ENCODE peak calls at places on chromosomes 2 and 18, in nine cellular contexts. One of them, this sample, is unnamed.

GRCh38 chr2:71554028-71554705 is 100.8 kb downstream of the DYSF start:
- DNase-seq in A549: no peak
- DNase-seq in fibroblast of the aortic adventitia: no peak
- DNase-seq in ELF-1: no peak
- DNase-seq in glomerular endothelial cell: no peak
- DNase-seq in head of caudate nucleus: no peak
- DNase-seq in NCI-H1417 treated with DMSO at 0.1 percent for 48 hours: no peak
- DNase-seq in activated CD4-positive, alpha-beta memory T cell treated with anti-CD3 and anti-CD28 coated beads for 36 hours: no peak
- DNase-seq in Peyer's patch: no peak
- DNase-seq in this sample: no peak

GRCh38 chr2:157692768-157693167 is 64.1 kb upstream of the ACVR1C start:
- DNase-seq in fibroblast of the aortic adventitia: peak; percentile 59
- DNase-seq in glomerular endothelial cell: no peak
- DNase-seq in head of caudate nucleus: no peak
- DNase-seq in Peyer's patch: no peak
- DNase-seq in activated CD4-positive, alpha-beta memory T cell treated with anti-CD3 and anti-CD28 coated beads for 36 hours: no peak
- DNase-seq in NCI-H1417 treated with DMSO at 0.1 percent for 48 hours: no peak
- DNase-seq in A549: no peak
- DNase-seq in ELF-1: no peak
- DNase-seq in this sample: no peak

GRCh38 chr2:176575237-176575744 is 306.0 kb downstream of the MTX2 start:
- DNase-seq in head of caudate nucleus: no peak
- DNase-seq in glomerular endothelial cell: no peak
- DNase-seq in NCI-H1417 treated with DMSO at 0.1 percent for 48 hours: no peak
- DNase-seq in ELF-1: no peak
- DNase-seq in activated CD4-positive, alpha-beta memory T cell treated with anti-CD3 and anti-CD28 coated beads for 36 hours: no peak
- DNase-seq in A549: no peak
- DNase-seq in Peyer's patch: no peak
- DNase-seq in fibroblast of the aortic adventitia: no peak
- DNase-seq in this sample: no peak

GRCh38 chr2:176091329-176092258 is 927 bp upstream of the HOXD13 start:
- DNase-seq in glomerular endothelial cell: no peak
- DNase-seq in head of caudate nucleus: no peak
- DNase-seq in NCI-H1417 treated with DMSO at 0.1 percent for 48 hours: no peak
- DNase-seq in A549: no peak
- DNase-seq in ELF-1: peak; percentile 40
- DNase-seq in fibroblast of the aortic adventitia: no peak
- DNase-seq in activated CD4-positive, alpha-beta memory T cell treated with anti-CD3 and anti-CD28 coated beads for 36 hours: no peak
- DNase-seq in Peyer's patch: no peak
- DNase-seq in this sample: peak; percentile 54

GRCh38 chr2:51866361-51866760 is 834.4 kb upstream of the NRXN1 start:
- DNase-seq in activated CD4-positive, alpha-beta memory T cell treated with anti-CD3 and anti-CD28 coated beads for 36 hours: no peak
- DNase-seq in A549: no peak
- DNase-seq in head of caudate nucleus: no peak
- DNase-seq in Peyer's patch: no peak
- DNase-seq in glomerular endothelial cell: no peak
- DNase-seq in fibroblast of the aortic adventitia: no peak
- DNase-seq in NCI-H1417 treated with DMSO at 0.1 percent for 48 hours: no peak
- DNase-seq in ELF-1: no peak
- DNase-seq in this sample: no peak

GRCh38 chr2:236261452-236261851 is 2.8 kb downstream of the ASB18 start:
- DNase-seq in A549: no peak
- DNase-seq in activated CD4-positive, alpha-beta memory T cell treated with anti-CD3 and anti-CD28 coated beads for 36 hours: no peak
- DNase-seq in glomerular endothelial cell: no peak
- DNase-seq in ELF-1: no peak
- DNase-seq in Peyer's patch: no peak
- DNase-seq in fibroblast of the aortic adventitia: no peak
- DNase-seq in NCI-H1417 treated with DMSO at 0.1 percent for 48 hours: no peak
- DNase-seq in head of caudate nucleus: no peak
- DNase-seq in this sample: no peak

GRCh38 chr2:235658371-235659174 is 164.7 kb downstream of the AGAP1 start:
- DNase-seq in ELF-1: peak; percentile 89
- DNase-seq in fibroblast of the aortic adventitia: no peak
- DNase-seq in Peyer's patch: no peak
- DNase-seq in A549: no peak
- DNase-seq in NCI-H1417 treated with DMSO at 0.1 percent for 48 hours: no peak
- DNase-seq in activated CD4-positive, alpha-beta memory T cell treated with anti-CD3 and anti-CD28 coated beads for 36 hours: no peak
- DNase-seq in glomerular endothelial cell: no peak
- DNase-seq in head of caudate nucleus: no peak
- DNase-seq in this sample: peak; percentile 92

GRCh38 chr2:202133556-202134245 is 60.6 kb downstream of the KIAA2012 start:
- DNase-seq in A549: no peak
- DNase-seq in ELF-1: no peak
- DNase-seq in activated CD4-positive, alpha-beta memory T cell treated with anti-CD3 and anti-CD28 coated beads for 36 hours: no peak
- DNase-seq in head of caudate nucleus: no peak
- DNase-seq in glomerular endothelial cell: no peak
- DNase-seq in Peyer's patch: no peak
- DNase-seq in fibroblast of the aortic adventitia: no peak
- DNase-seq in NCI-H1417 treated with DMSO at 0.1 percent for 48 hours: no peak
- DNase-seq in this sample: no peak

GRCh38 chr18:14781671-14782070 is 33.7 kb downstream of the ANKRD30B start:
- DNase-seq in activated CD4-positive, alpha-beta memory T cell treated with anti-CD3 and anti-CD28 coated beads for 36 hours: no peak
- DNase-seq in NCI-H1417 treated with DMSO at 0.1 percent for 48 hours: no peak
- DNase-seq in glomerular endothelial cell: no peak
- DNase-seq in head of caudate nucleus: no peak
- DNase-seq in ELF-1: no peak
- DNase-seq in A549: no peak
- DNase-seq in fibroblast of the aortic adventitia: no peak
- DNase-seq in Peyer's patch: no peak
- DNase-seq in this sample: no peak

GRCh38 chr18:46416706-46417638 is 240.0 kb downstream of the LOXHD1 start:
- DNase-seq in fibroblast of the aortic adventitia: no peak
- DNase-seq in head of caudate nucleus: no peak
- DNase-seq in Peyer's patch: no peak
- DNase-seq in glomerular endothelial cell: no peak
- DNase-seq in activated CD4-positive, alpha-beta memory T cell treated with anti-CD3 and anti-CD28 coated beads for 36 hours: no peak
- DNase-seq in ELF-1: peak; percentile 72
- DNase-seq in A549: peak; percentile 40
- DNase-seq in NCI-H1417 treated with DMSO at 0.1 percent for 48 hours: no peak
- DNase-seq in this sample: no peak

GRCh38 chr2:223835701-223836532 is 1.5 kb downstream of the AP1S3 start:
- DNase-seq in Peyer's patch: peak; percentile 89
- DNase-seq in glomerular endothelial cell: no peak
- DNase-seq in ELF-1: peak; percentile 13
- DNase-seq in A549: no peak
- DNase-seq in NCI-H1417 treated with DMSO at 0.1 percent for 48 hours: no peak
- DNase-seq in fibroblast of the aortic adventitia: no peak
- DNase-seq in head of caudate nucleus: no peak
- DNase-seq in activated CD4-positive, alpha-beta memory T cell treated with anti-CD3 and anti-CD28 coated beads for 36 hours: no peak
- DNase-seq in this sample: no peak

GRCh38 chr18:79871481-79872091 is 73.8 kb downstream of the KCNG2 start:
- DNase-seq in activated CD4-positive, alpha-beta memory T cell treated with anti-CD3 and anti-CD28 coated beads for 36 hours: no peak
- DNase-seq in ELF-1: no peak
- DNase-seq in Peyer's patch: no peak
- DNase-seq in head of caudate nucleus: no peak
- DNase-seq in A549: no peak
- DNase-seq in fibroblast of the aortic adventitia: no peak
- DNase-seq in NCI-H1417 treated with DMSO at 0.1 percent for 48 hours: no peak
- DNase-seq in glomerular endothelial cell: no peak
- DNase-seq in this sample: peak; percentile 65

GRCh38 chr2:145352499-145352898 is 832.6 kb upstream of the ZEB2 start:
- DNase-seq in Peyer's patch: no peak
- DNase-seq in fibroblast of the aortic adventitia: no peak
- DNase-seq in ELF-1: no peak
- DNase-seq in NCI-H1417 treated with DMSO at 0.1 percent for 48 hours: peak; percentile 63
- DNase-seq in glomerular endothelial cell: no peak
- DNase-seq in activated CD4-positive, alpha-beta memory T cell treated with anti-CD3 and anti-CD28 coated beads for 36 hours: no peak
- DNase-seq in head of caudate nucleus: no peak
- DNase-seq in A549: no peak
- DNase-seq in this sample: no peak

GRCh38 chr2:96505231-96505889 is at the start of gene NEURL3:
- DNase-seq in head of caudate nucleus: no peak
- DNase-seq in ELF-1: no peak
- DNase-seq in NCI-H1417 treated with DMSO at 0.1 percent for 48 hours: no peak
- DNase-seq in Peyer's patch: peak; percentile 15
- DNase-seq in A549: peak; percentile 72
- DNase-seq in activated CD4-positive, alpha-beta memory T cell treated with anti-CD3 and anti-CD28 coated beads for 36 hours: peak; percentile 7
- DNase-seq in fibroblast of the aortic adventitia: peak; percentile 50
- DNase-seq in glomerular endothelial cell: no peak
- DNase-seq in this sample: no peak

GRCh38 chr18:44826418-44827259 is 146.0 kb downstream of the SETBP1 start:
- DNase-seq in glomerular endothelial cell: peak; percentile 5
- DNase-seq in A549: peak; percentile 66
- DNase-seq in ELF-1: peak; percentile 70
- DNase-seq in fibroblast of the aortic adventitia: peak; percentile 96
- DNase-seq in head of caudate nucleus: no peak
- DNase-seq in activated CD4-positive, alpha-beta memory T cell treated with anti-CD3 and anti-CD28 coated beads for 36 hours: no peak
- DNase-seq in NCI-H1417 treated with DMSO at 0.1 percent for 48 hours: peak; percentile 46
- DNase-seq in Peyer's patch: no peak
- DNase-seq in this sample: no peak

GRCh38 chr2:212145111-212145510 is 393.5 kb downstream of the ERBB4 start:
- DNase-seq in A549: no peak
- DNase-seq in Peyer's patch: no peak
- DNase-seq in NCI-H1417 treated with DMSO at 0.1 percent for 48 hours: no peak
- DNase-seq in fibroblast of the aortic adventitia: peak; percentile 74
- DNase-seq in head of caudate nucleus: no peak
- DNase-seq in ELF-1: no peak
- DNase-seq in glomerular endothelial cell: no peak
- DNase-seq in activated CD4-positive, alpha-beta memory T cell treated with anti-CD3 and anti-CD28 coated beads for 36 hours: no peak
- DNase-seq in this sample: no peak

GRCh38 chr2:202127793-202128215 is 54.7 kb downstream of the KIAA2012 start:
- DNase-seq in Peyer's patch: no peak
- DNase-seq in activated CD4-positive, alpha-beta memory T cell treated with anti-CD3 and anti-CD28 coated beads for 36 hours: no peak
- DNase-seq in glomerular endothelial cell: no peak
- DNase-seq in NCI-H1417 treated with DMSO at 0.1 percent for 48 hours: no peak
- DNase-seq in head of caudate nucleus: no peak
- DNase-seq in ELF-1: no peak
- DNase-seq in fibroblast of the aortic adventitia: no peak
- DNase-seq in A549: no peak
- DNase-seq in this sample: no peak

GRCh38 chr2:55581435-55581834 is 36.0 kb downstream of the PPP4R3B start:
- DNase-seq in head of caudate nucleus: no peak
- DNase-seq in activated CD4-positive, alpha-beta memory T cell treated with anti-CD3 and anti-CD28 coated beads for 36 hours: no peak
- DNase-seq in glomerular endothelial cell: no peak
- DNase-seq in fibroblast of the aortic adventitia: no peak
- DNase-seq in ELF-1: no peak
- DNase-seq in Peyer's patch: no peak
- DNase-seq in A549: peak; percentile 51
- DNase-seq in NCI-H1417 treated with DMSO at 0.1 percent for 48 hours: no peak
- DNase-seq in this sample: peak; percentile 26

GRCh38 chr2:16186661-16187516 is 246.5 kb downstream of the MYCN start:
- DNase-seq in A549: no peak
- DNase-seq in activated CD4-positive, alpha-beta memory T cell treated with anti-CD3 and anti-CD28 coated beads for 36 hours: no peak
- DNase-seq in head of caudate nucleus: no peak
- DNase-seq in NCI-H1417 treated with DMSO at 0.1 percent for 48 hours: no peak
- DNase-seq in glomerular endothelial cell: no peak
- DNase-seq in Peyer's patch: no peak
- DNase-seq in fibroblast of the aortic adventitia: no peak
- DNase-seq in ELF-1: no peak
- DNase-seq in this sample: no peak

GRCh38 chr18:26548144-26549102 is at the start of gene KCTD1:
- DNase-seq in head of caudate nucleus: peak; percentile 84
- DNase-seq in A549: peak; percentile 90
- DNase-seq in glomerular endothelial cell: peak; percentile 48
- DNase-seq in activated CD4-positive, alpha-beta memory T cell treated with anti-CD3 and anti-CD28 coated beads for 36 hours: peak; percentile 81
- DNase-seq in NCI-H1417 treated with DMSO at 0.1 percent for 48 hours: peak; percentile 58
- DNase-seq in ELF-1: peak; percentile 89
- DNase-seq in Peyer's patch: peak; percentile 39
- DNase-seq in fibroblast of the aortic adventitia: peak; percentile 87
- DNase-seq in this sample: peak; percentile 91

GRCh38 chr2:18721038-18721922 is 131.9 kb upstream of the NT5C1B start:
- DNase-seq in fibroblast of the aortic adventitia: peak; percentile 89
- DNase-seq in NCI-H1417 treated with DMSO at 0.1 percent for 48 hours: no peak
- DNase-seq in A549: no peak
- DNase-seq in glomerular endothelial cell: no peak
- DNase-seq in ELF-1: no peak
- DNase-seq in Peyer's patch: no peak
- DNase-seq in head of caudate nucleus: no peak
- DNase-seq in activated CD4-positive, alpha-beta memory T cell treated with anti-CD3 and anti-CD28 coated beads for 36 hours: no peak
- DNase-seq in this sample: no peak

GRCh38 chr2:234534515-234534914 is 37.6 kb upstream of the ARL4C start:
- DNase-seq in glomerular endothelial cell: no peak
- DNase-seq in Peyer's patch: no peak
- DNase-seq in A549: no peak
- DNase-seq in activated CD4-positive, alpha-beta memory T cell treated with anti-CD3 and anti-CD28 coated beads for 36 hours: no peak
- DNase-seq in head of caudate nucleus: no peak
- DNase-seq in ELF-1: no peak
- DNase-seq in NCI-H1417 treated with DMSO at 0.1 percent for 48 hours: no peak
- DNase-seq in fibroblast of the aortic adventitia: no peak
- DNase-seq in this sample: no peak

GRCh38 chr2:172011814-172012580 is 12.2 kb downstream of the METAP1D start:
- DNase-seq in Peyer's patch: no peak
- DNase-seq in ELF-1: no peak
- DNase-seq in activated CD4-positive, alpha-beta memory T cell treated with anti-CD3 and anti-CD28 coated beads for 36 hours: no peak
- DNase-seq in glomerular endothelial cell: no peak
- DNase-seq in NCI-H1417 treated with DMSO at 0.1 percent for 48 hours: no peak
- DNase-seq in A549: no peak
- DNase-seq in fibroblast of the aortic adventitia: no peak
- DNase-seq in head of caudate nucleus: no peak
- DNase-seq in this sample: peak; percentile 31

GRCh38 chr2:36329746-36330145 is 25.8 kb upstream of the CRIM1 start:
- DNase-seq in ELF-1: no peak
- DNase-seq in activated CD4-positive, alpha-beta memory T cell treated with anti-CD3 and anti-CD28 coated beads for 36 hours: no peak
- DNase-seq in NCI-H1417 treated with DMSO at 0.1 percent for 48 hours: no peak
- DNase-seq in head of caudate nucleus: no peak
- DNase-seq in glomerular endothelial cell: no peak
- DNase-seq in A549: peak; percentile 85
- DNase-seq in Peyer's patch: no peak
- DNase-seq in fibroblast of the aortic adventitia: peak; percentile 40
- DNase-seq in this sample: no peak